ENCODE peak calls at places on chromosomes 11 and 22, in seven cellular contexts. K is HCT116, Y is H1, J is GM12878, F is SK-N-SH, L is HepG2, H is K562. A is an unnamed sample.

GRCh38 chr22:38033522-38034277 is 23.5 kb upstream of the PICK1 start:
- DNase-seq in J (no peak), K (no peak), H (peak; percentile 17), Y (no peak), F (no peak), L (no peak), A (no peak)

GRCh38 chr11:41379084-41379483 is 80.4 kb downstream of the LRRC4C start:
- DNase-seq in L (no peak), J (no peak), F (no peak), Y (no peak), H (no peak), K (no peak), A (no peak)

GRCh38 chr11:130162733-130163132 is 3.2 kb downstream of the ST14 start:
- DNase-seq in L (no peak), H (no peak), J (no peak), F (no peak), K (no peak), Y (no peak), A (no peak)

GRCh38 chr11:2933376-2934056 is 4.3 kb upstream of the PHLDA2 start:
- DNase-seq in K (peak; percentile 89), F (peak; percentile 44), L (no peak), J (peak; percentile 21), Y (peak; percentile 56), H (no peak), A (peak; percentile 60)

GRCh38 chr11:125078516-125079140 is 15.5 kb downstream of the SLC37A2 start:
- DNase-seq in F (no peak), J (no peak), H (no peak), L (no peak), K (no peak), Y (no peak), A (no peak)

GRCh38 chr11:125376856-125377255 is 119.2 kb downstream of the FEZ1 start:
- DNase-seq in L (no peak), H (no peak), J (no peak), Y (no peak), F (no peak), K (no peak), A (no peak)

GRCh38 chr11:104151404-104152204 is 12.3 kb downstream of the PDGFD start:
- DNase-seq in Y (no peak), L (no peak), F (no peak), K (peak; percentile 16), H (no peak), J (no peak), A (no peak)

GRCh38 chr11:69213315-69213714 is 57.6 kb downstream of the SMIM38 start:
- DNase-seq in F (no peak), J (peak; percentile 35), Y (no peak), L (no peak), H (no peak), K (no peak), A (no peak)

GRCh38 chr11:68120212-68121066 is 749 bp downstream of the CHKA start:
- DNase-seq in Y (no peak), K (no peak), L (peak; percentile 47), J (peak; percentile 32), H (peak; percentile 73), F (peak; percentile 91), A (peak; percentile 54)

GRCh38 chr11:121328967-121329653 is 36.5 kb downstream of the SC5D start:
- DNase-seq in F (no peak), H (no peak), L (no peak), Y (no peak), K (no peak), J (no peak), A (peak; percentile 45)

GRCh38 chr11:61893981-61894380 is 2.6 kb upstream of the FADS3 start:
- DNase-seq in J (no peak), F (no peak), Y (no peak), H (no peak), L (no peak), K (no peak), A (no peak)

GRCh38 chr11:32779131-32779530 is 15.3 kb downstream of the CCDC73 start:
- DNase-seq in H (no peak), Y (no peak), L (no peak), F (no peak), J (no peak), K (no peak), A (no peak)

GRCh38 chr11:47314992-47315391 is 37.5 kb downstream of the MYBPC3 start:
- DNase-seq in Y (no peak), H (no peak), K (no peak), L (no peak), J (no peak), F (peak; percentile 18), A (no peak)

GRCh38 chr22:33472462-33473344 is 414.5 kb upstream of the SYN3 start:
- DNase-seq in F (no peak), H (no peak), L (no peak), Y (no peak), J (peak; percentile 78), K (no peak), A (no peak)

GRCh38 chr22:41906822-41907221 is 8.1 kb downstream of the SHISA8 start:
- DNase-seq in Y (no peak), J (no peak), F (no peak), L (no peak), H (no peak), K (no peak), A (no peak)

GRCh38 chr11:76277298-76278175 is 71.2 kb upstream of the WNT11 start:
- DNase-seq in K (no peak), H (no peak), F (no peak), Y (no peak), J (no peak), L (no peak), A (no peak)

GRCh38 chr11:2702771-2703486 is 3.1 kb upstream of the KCNQ1OT1 start:
- DNase-seq in Y (no peak), L (no peak), J (no peak), K (no peak), F (no peak), H (no peak), A (no peak)

GRCh38 chr11:101620026-101620425 is 36.2 kb upstream of the TRPC6 start:
- DNase-seq in H (no peak), F (no peak), Y (no peak), L (no peak), K (no peak), J (no peak), A (no peak)

GRCh38 chr11:75603791-75604736 is 42.0 kb downstream of the SERPINH1 start:
- DNase-seq in H (no peak), F (no peak), K (no peak), J (no peak), L (no peak), Y (no peak), A (no peak)

GRCh38 chr22:22371031-22371541 is 126.5 kb downstream of the VPREB1 start:
- DNase-seq in L (no peak), K (no peak), Y (no peak), J (no peak), H (peak; percentile 61), F (no peak), A (peak; percentile 7)

GRCh38 chr22:23789121-23789520 is 2.4 kb downstream of the SMARCB1 start:
- DNase-seq in Y (no peak), L (no peak), J (no peak), F (no peak), H (no peak), K (no peak), A (no peak)

GRCh38 chr22:23789638-23790037 is 2.9 kb downstream of the SMARCB1 start:
- DNase-seq in J (no peak), F (peak; percentile 56), K (no peak), Y (no peak), L (peak; percentile 71), H (no peak), A (peak; percentile 4)

GRCh38 chr22:23791737-23792645 is 5.2 kb downstream of the SMARCB1 start:
- DNase-seq in Y (no peak), F (peak; percentile 34), H (no peak), L (no peak), J (no peak), K (no peak), A (no peak)

GRCh38 chr22:23793326-23793725 is 6.6 kb downstream of the SMARCB1 start:
- DNase-seq in F (peak; percentile 11), Y (no peak), J (no peak), H (no peak), L (no peak), K (no peak), A (no peak)

GRCh38 chr22:23790819-23791736 is 4.3 kb downstream of the SMARCB1 start:
- DNase-seq in K (no peak), H (no peak), F (peak; percentile 79), L (no peak), J (no peak), Y (no peak), A (no peak)
- TF ChIP-seq JUND in K (no peak), H (no peak), F (no peak), L (no peak), J (no peak), Y (no peak), A (no peak)

DNA sequence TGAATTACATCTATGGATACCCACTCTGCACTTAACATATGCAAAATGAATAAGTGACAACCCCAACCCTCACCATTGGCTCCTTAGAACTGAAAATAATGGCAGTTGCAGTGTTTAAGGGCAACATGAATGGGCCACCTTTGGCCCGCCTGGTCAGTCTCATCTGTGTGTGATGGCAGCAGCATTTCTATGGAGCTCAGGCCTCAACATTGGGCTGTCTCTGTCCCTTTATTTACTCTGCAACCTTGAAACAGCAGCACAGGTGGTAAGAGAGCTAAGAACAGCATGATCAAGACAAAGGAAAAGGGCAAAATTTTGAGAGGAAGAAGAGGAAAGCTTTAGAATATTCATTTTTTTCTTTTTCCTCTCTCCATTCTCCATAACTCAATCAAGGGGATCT is 38.3 kb upstream of the TMEM135 start:
- DNase-seq in F (no peak), Y (no peak), K (no peak), L (peak; percentile 61), H (no peak), J (no peak), A (no peak)
- TF ChIP-seq JUND in F (no peak), Y (no peak), K (no peak), L (no peak), H (no peak), J (no peak), A (no peak)

DNA sequence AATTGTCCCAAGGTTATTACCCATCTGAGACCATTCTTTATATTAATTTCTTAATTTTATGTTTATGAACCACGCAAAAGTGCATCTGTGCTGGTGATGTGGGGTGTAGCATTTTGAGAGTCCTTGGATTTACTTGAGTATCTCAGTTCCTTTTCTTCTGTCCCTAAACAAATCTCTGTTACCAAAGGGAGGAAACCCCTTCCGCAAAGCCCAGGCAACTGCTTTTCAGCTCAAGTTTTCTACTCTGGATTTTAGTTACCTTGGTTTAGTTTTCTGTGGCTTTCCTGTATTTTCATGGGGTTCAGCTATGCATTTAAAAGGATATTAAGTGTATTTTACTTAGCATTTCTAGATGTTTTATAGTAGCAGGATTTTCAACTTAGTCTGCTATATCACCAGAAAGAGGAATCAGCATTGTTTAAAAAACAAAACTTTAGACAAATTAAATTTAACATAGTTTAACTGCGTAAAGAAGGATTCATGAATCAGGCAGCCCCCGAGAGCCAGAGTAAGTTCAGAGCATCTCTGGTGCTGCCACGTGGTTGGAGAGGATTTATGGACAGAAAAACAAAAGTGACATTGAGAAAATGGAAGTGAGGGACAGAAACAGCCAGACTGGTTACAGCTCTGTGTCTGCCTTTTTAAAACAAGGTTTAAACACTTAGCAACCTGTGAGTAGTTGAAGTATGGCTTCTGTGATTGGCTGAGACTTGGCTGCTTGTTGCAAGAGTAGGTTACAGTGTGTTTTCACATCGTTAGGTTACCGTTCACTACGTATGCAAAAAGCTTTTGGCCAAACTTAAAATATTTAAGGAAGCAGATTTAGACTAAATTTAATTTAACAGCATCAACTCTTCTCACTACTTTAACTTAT is 9.6 kb downstream of the ADM start:
- DNase-seq in J (peak; percentile 66), Y (no peak), F (no peak), L (peak; percentile 63), K (no peak), H (no peak), A (peak; percentile 43)
- TF ChIP-seq JUND in J (no peak), Y (no peak), F (no peak), L (no peak), K (no peak), H (no peak), A (no peak)

GRCh38 chr11:113106507-113106906 is 145.3 kb downstream of the NCAM1 start:
- DNase-seq in K (no peak), F (no peak), J (no peak), L (no peak), H (no peak), Y (no peak), A (no peak)
- TF ChIP-seq JUND in K (no peak), F (peak; percentile 96), J (no peak), L (no peak), H (no peak), Y (no peak), A (no peak)